ENCODE peak calls at places on chromosomes 16 and 17, in four cellular contexts. K is MCF 10A, T is PC-9, H is smooth muscle cell of the brain vasculature. G is an unnamed sample.

GRCh38 chr16:25713785-25714570 is 22.2 kb downstream of the HS3ST4 start:
- DNase-seq in K (no peak), T (no peak), H (no peak), G (no peak)

GRCh38 chr16:57722651-57723050 is 12.9 kb upstream of the KATNB1 start:
- DNase-seq in K (no peak), T (no peak), H (no peak), G (no peak)

GRCh38 chr16:49428808-49429207 is 55.2 kb downstream of the C16orf78 start:
- DNase-seq in K (no peak), T (no peak), H (no peak), G (no peak)

GRCh38 chr16:11796227-11797165 is 562 bp downstream of the ZC3H7A start:
- DNase-seq in K (peak; percentile 45), T (no peak), H (no peak), G (peak; percentile 40)

GRCh38 chr17:41697122-41697962 is 8.7 kb downstream of the EIF1 start:
- DNase-seq in K (peak; percentile 54), T (no peak), H (no peak), G (no peak)

GRCh38 chr17:65918450-65918849 is 273.5 kb downstream of the CEP112 start:
- DNase-seq in K (no peak), T (no peak), H (no peak), G (no peak)

GRCh38 chr17:74639704-74640142 is 16.2 kb upstream of the CD300E start:
- DNase-seq in K (peak; percentile 10), T (no peak), H (no peak), G (no peak)

GRCh38 chr17:81256616-81257015 is 17.5 kb downstream of the NDUFAF8 start:
- DNase-seq in K (no peak), T (no peak), H (no peak), G (no peak)

GRCh38 chr16:87129771-87130170 is 187.4 kb downstream of the C16orf95 start:
- DNase-seq in K (peak; percentile 61), T (peak; percentile 54), H (peak; percentile 78), G (peak; percentile 62)

GRCh38 chr17:65925606-65926307 is 266.2 kb downstream of the CEP112 start:
- DNase-seq in K (no peak), T (no peak), H (no peak), G (no peak)

GRCh38 chr17:79220201-79220714 is 145.6 kb downstream of the ENGASE start:
- DNase-seq in K (no peak), T (no peak), H (no peak), G (no peak)

GRCh38 chr17:7409716-7410115 is 2.1 kb downstream of the NLGN2 start:
- DNase-seq in K (no peak), T (no peak), H (no peak), G (no peak)

GRCh38 chr16:23996258-23996955 is 160.6 kb downstream of the PRKCB start:
- DNase-seq in K (no peak), T (no peak), H (no peak), G (no peak)

GRCh38 chr17:32723310-32723955 is 153.5 kb downstream of the MYO1D start:
- DNase-seq in K (no peak), T (no peak), H (no peak), G (no peak)

GRCh38 chr17:43832168-43832975 is 574 bp downstream of the MPP3 start:
- DNase-seq in K (peak; percentile 67), T (peak; percentile 75), H (no peak), G (peak; percentile 85)

GRCh38 chr17:40329981-40330794 is 21.2 kb downstream of the RARA start:
- DNase-seq in K (peak; percentile 65), T (peak; percentile 16), H (no peak), G (no peak)

GRCh38 chr16:29745853-29746345 is at the start of gene C16orf54:
- DNase-seq in K (no peak), T (no peak), H (no peak), G (no peak)

GRCh38 chr17:54426287-54426886 is 474.3 kb upstream of the TOM1L1 start:
- DNase-seq in K (peak; percentile 24), T (no peak), H (no peak), G (peak; percentile 3)

GRCh38 chr16:89325861-89326471 is 108.5 kb downstream of the ZNF778 start:
- DNase-seq in K (peak; percentile 68), T (peak; percentile 64), H (no peak), G (no peak)